ENCODE peak calls at places on chromosomes 3 and 15, in eight cellular contexts. S is stomach, W is A549, C is ovary, L is K562, F is esophagus muscularis mucosa, E is upper lobe of left lung, Q is transverse colon. Z is an unnamed sample.

GRCh38 chr15:60095711-60096110 is 91.6 kb downstream of the FOXB1 start:
- DNase-seq in S (no peak), W (no peak), C (no peak), L (no peak), F (no peak), E (no peak), Q (no peak), Z (no peak)

GRCh38 chr3:69749461-69749860 is 10.2 kb downstream of the MITF start:
- DNase-seq in S (no peak), W (no peak), C (no peak), L (no peak), F (no peak), E (no peak), Q (no peak), Z (no peak)

GRCh38 chr3:9976736-9977709 is 9.6 kb downstream of the EMC3 start:
- DNase-seq in S (peak), W (peak), C (peak), L (peak), F (peak), E (no peak), Q (peak), Z (peak)

GRCh38 chr3:81581966-81582599 is 179.4 kb downstream of the GBE1 start:
- DNase-seq in S (peak), W (peak), C (no peak), L (peak), F (no peak), E (no peak), Q (peak), Z (no peak)

GRCh38 chr3:45965281-45966052 is 22.2 kb downstream of the CXCR6 start:
- DNase-seq in S (no peak), W (no peak), C (no peak), L (no peak), F (no peak), E (no peak), Q (no peak), Z (no peak)

GRCh38 chr15:57797608-57798267 is 91.2 kb downstream of the POLR2M start:
- DNase-seq in S (no peak), W (no peak), C (no peak), L (no peak), F (no peak), E (no peak), Q (no peak), Z (no peak)

GRCh38 chr3:47523310-47524073 is 10.0 kb upstream of the ELP6 start:
- DNase-seq in S (no peak), W (no peak), C (no peak), L (no peak), F (no peak), E (no peak), Q (no peak), Z (no peak)

GRCh38 chr15:90386221-90386620 is 1.8 kb upstream of the IQGAP1 start:
- DNase-seq in S (no peak), W (no peak), C (no peak), L (no peak), F (no peak), E (no peak), Q (no peak), Z (no peak)

GRCh38 chr15:78292219-78292618 is 7.2 kb downstream of the SKIC8 start:
- DNase-seq in S (no peak), W (no peak), C (no peak), L (no peak), F (no peak), E (no peak), Q (no peak), Z (no peak)

GRCh38 chr3:61638721-61639120 is 77.3 kb downstream of the PTPRG start:
- DNase-seq in S (no peak), W (no peak), C (no peak), L (no peak), F (no peak), E (no peak), Q (no peak), Z (no peak)

GRCh38 chr3:87625911-87626310 is 349.5 kb upstream of the POU1F1 start:
- DNase-seq in S (no peak), W (no peak), C (no peak), L (no peak), F (no peak), E (no peak), Q (no peak), Z (no peak)

GRCh38 chr15:76163429-76164020 is 103.7 kb downstream of the TMEM266 start:
- DNase-seq in S (peak), W (peak), C (peak), L (no peak), F (no peak), E (peak), Q (peak), Z (peak)

GRCh38 chr3:140188285-140188684 is 253.3 kb downstream of the CLSTN2 start:
- DNase-seq in S (no peak), W (no peak), C (no peak), L (no peak), F (peak), E (no peak), Q (no peak), Z (no peak)

GRCh38 chr3:126304704-126305103 is 52.5 kb downstream of the KLF15 start:
- DNase-seq in S (no peak), W (no peak), C (no peak), L (no peak), F (no peak), E (no peak), Q (no peak), Z (no peak)

GRCh38 chr3:126303272-126303671 is 53.9 kb downstream of the KLF15 start:
- DNase-seq in S (no peak), W (no peak), C (no peak), L (no peak), F (no peak), E (no peak), Q (no peak), Z (no peak)

GRCh38 chr3:126300001-126300760 is 57.0 kb downstream of the KLF15 start:
- DNase-seq in S (no peak), W (no peak), C (no peak), L (no peak), F (peak), E (peak), Q (no peak), Z (no peak)

GRCh38 chr3:126304291-126304690 is 52.9 kb downstream of the KLF15 start:
- DNase-seq in S (no peak), W (no peak), C (no peak), L (no peak), F (peak), E (no peak), Q (no peak), Z (no peak)

GRCh38 chr3:126300761-126301481 is 56.3 kb downstream of the KLF15 start:
- DNase-seq in S (peak), W (no peak), C (peak), L (no peak), F (peak), E (no peak), Q (no peak), Z (no peak)
- TF ChIP-seq EP300 in S (no peak), W (no peak), C (no peak), L (no peak), F (no peak), E (no peak), Q (no peak), Z (no peak)

DNA sequence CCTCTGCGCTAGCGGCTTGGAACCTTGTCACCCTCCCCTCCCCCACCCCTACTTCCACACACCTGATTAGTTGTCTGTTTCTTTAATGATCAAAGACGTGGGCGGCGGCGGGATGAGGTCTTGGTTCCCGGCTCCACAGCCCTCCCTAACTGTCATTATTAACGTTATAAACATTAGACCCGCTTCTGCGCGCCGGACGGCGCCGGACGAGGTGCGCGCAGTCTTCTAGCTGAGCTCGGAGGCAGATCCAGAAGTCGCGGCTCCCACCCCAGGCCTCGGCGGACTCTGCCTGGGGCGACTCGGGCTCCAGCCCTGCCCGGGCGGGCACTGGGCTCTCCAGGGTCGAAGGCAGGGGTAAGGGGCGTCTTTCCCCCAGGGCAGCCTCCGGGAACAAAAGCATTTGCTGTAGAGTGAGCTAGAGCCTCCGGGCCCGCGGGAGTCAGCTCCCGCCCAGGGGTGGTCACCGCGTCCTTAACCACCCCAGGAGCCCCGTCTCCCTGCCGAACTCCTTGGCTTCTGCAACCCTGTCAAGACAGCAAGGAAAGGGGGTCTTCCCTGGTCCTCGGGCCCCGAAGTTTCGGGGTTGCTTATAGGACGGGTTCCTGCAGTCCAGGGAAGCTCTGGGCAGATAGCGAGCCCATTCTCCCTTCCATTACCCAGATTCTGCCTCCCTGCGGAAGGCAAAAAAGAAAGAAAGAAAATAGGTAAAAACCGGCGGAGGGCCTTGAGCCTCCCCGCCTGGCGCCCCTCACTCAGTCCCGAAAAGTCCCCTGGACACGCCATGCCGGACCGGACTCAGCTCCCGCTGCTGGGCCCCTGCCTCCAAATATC is 2.2 kb upstream of the ISLR2 start:
- DNase-seq in S (no peak), W (peak), C (peak), L (no peak), F (no peak), E (peak), Q (no peak), Z (no peak)
- TF ChIP-seq EP300 in S (no peak), W (no peak), C (no peak), L (no peak), F (no peak), E (no peak), Q (no peak), Z (no peak)

GRCh38 chr3:55750525-55750924 is 263.4 kb upstream of the WNT5A start:
- DNase-seq in S (no peak), W (peak), C (no peak), L (no peak), F (peak), E (no peak), Q (peak), Z (no peak)
- TF ChIP-seq EP300 in S (no peak), W (no peak), C (no peak), L (no peak), F (no peak), E (no peak), Q (no peak), Z (no peak)

GRCh38 chr15:74569731-74570070 is 28.7 kb downstream of the ARID3B start:
- DNase-seq in S (no peak), W (no peak), C (no peak), L (no peak), F (no peak), E (no peak), Q (no peak), Z (no peak)
- TF ChIP-seq EP300 in S (no peak), W (no peak), C (no peak), L (no peak), F (no peak), E (no peak), Q (no peak), Z (no peak)

DNA sequence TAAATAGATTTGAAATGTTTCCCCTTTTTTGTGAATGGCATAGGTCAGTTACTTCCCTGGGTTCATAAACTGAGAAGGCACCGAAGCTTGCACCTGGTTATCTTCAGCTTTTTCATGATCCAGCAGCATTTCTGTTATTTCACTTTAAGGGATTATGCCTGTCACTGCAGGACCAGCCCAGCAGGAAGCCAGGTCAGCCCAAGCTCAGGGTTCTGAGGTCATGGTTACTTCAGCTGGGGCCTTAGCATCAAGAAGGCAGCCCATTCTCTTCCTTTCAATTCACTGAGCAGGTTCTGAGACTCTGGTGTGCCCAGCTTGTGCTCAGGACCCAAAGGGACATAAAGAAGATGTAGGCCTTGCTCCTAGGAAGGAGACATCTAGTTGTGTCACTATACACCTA is 124.6 kb downstream of the CTNNB1 start:
- DNase-seq in S (no peak), W (no peak), C (no peak), L (no peak), F (no peak), E (no peak), Q (no peak), Z (no peak)
- TF ChIP-seq EP300 in S (no peak), W (no peak), C (no peak), L (no peak), F (no peak), E (no peak), Q (no peak), Z (no peak)

GRCh38 chr3:114496874-114497273 is 203.0 kb downstream of the TIGIT start:
- DNase-seq in S (no peak), W (peak), C (no peak), L (no peak), F (no peak), E (no peak), Q (no peak), Z (no peak)
- TF ChIP-seq EP300 in S (no peak), W (peak), C (no peak), L (no peak), F (no peak), E (no peak), Q (no peak), Z (no peak)

GRCh38 chr15:50773389-50773788 is 7.9 kb upstream of the SPPL2A start:
- DNase-seq in S (no peak), W (no peak), C (no peak), L (no peak), F (no peak), E (no peak), Q (no peak), Z (no peak)

GRCh38 chr15:50764331-50765201 is 940 bp downstream of the SPPL2A start:
- DNase-seq in S (no peak), W (no peak), C (no peak), L (no peak), F (no peak), E (no peak), Q (no peak), Z (no peak)

GRCh38 chr15:50765202-50765967 is at the start of gene SPPL2A:
- DNase-seq in S (peak), W (peak), C (peak), L (peak), F (peak), E (peak), Q (peak), Z (peak)

DNA sequence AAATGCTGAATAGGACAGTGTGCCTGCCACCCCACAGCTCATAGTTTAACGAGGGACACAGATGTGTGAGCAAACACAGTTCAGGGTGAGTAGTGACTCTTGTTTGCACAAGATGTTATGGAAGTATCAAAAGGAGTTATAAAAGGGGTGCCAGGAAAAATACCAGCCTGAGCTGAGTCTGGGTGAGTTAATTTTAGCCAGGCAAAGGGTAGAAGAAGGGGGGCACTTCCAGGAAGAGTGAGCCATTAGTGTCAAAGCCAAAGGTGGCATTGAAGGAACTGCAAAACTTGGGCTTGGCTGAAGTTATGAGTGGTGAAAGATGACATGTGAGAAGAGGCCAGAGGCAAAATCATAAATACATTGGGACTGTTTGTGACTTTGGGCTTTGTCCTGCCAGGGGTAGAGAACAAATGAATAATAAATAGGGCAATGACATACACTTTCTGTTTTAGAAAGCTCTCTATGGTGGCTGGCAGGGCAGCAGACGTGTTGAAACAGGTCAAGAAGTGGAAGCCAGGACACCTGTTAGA is 1.9 kb upstream of the SPPL2A start:
- DNase-seq in S (no peak), W (peak), C (no peak), L (no peak), F (no peak), E (no peak), Q (no peak), Z (no peak)
- TF ChIP-seq EP300 in S (no peak), W (no peak), C (no peak), L (no peak), F (peak), E (no peak), Q (no peak), Z (no peak)

Z was measured in suprapubic skin.